ENCODE peak calls at places on chromosome 1, in eight cellular contexts. O is left ventricle myocardium inferior, Y is AG09319, M is BJ, L is GM12865, R is heart left ventricle, P is uterus, X is endothelial cell. G is an unnamed sample.

GRCh38 chr1:38114231-38114630 is 67.6 kb upstream of the POU3F1 start:
- DNase-seq in R (no peak), M (no peak), P (peak; percentile 17), L (no peak), Y (no peak), O (no peak), X (no peak), G (no peak)

GRCh38 chr1:27557596-27558340 is 46.2 kb downstream of the AHDC1 start:
- DNase-seq in L (no peak), Y (no peak), X (no peak), O (peak; percentile 24), R (peak; percentile 36), P (no peak), M (no peak), G (no peak)

GRCh38 chr1:156583821-156584622 is 4.5 kb downstream of the TTC24 start:
- DNase-seq in Y (peak; percentile 65), M (no peak), P (peak; percentile 83), X (peak; percentile 76), R (peak; percentile 66), L (peak; percentile 93), O (no peak), G (no peak)

GRCh38 chr1:247456024-247456423 is 1.9 kb downstream of the OR2B11 start:
- DNase-seq in Y (no peak), O (no peak), R (no peak), P (no peak), X (no peak), M (no peak), L (no peak), G (no peak)

GRCh38 chr1:31785020-31785946 is 21.1 kb upstream of the ADGRB2 start:
- DNase-seq in X (no peak), M (no peak), O (no peak), R (no peak), L (peak; percentile 37), Y (no peak), P (no peak), G (no peak)

GRCh38 chr1:214844319-214844718 is 238.2 kb upstream of the KCNK2 start:
- DNase-seq in Y (no peak), L (no peak), M (no peak), X (no peak), O (no peak), R (no peak), P (no peak), G (no peak)

GRCh38 chr1:197391303-197392226 is 123.5 kb downstream of the CRB1 start:
- DNase-seq in X (no peak), M (no peak), L (no peak), O (no peak), Y (no peak), R (no peak), P (no peak), G (no peak)

GRCh38 chr1:168792142-168792541 is 63.1 kb upstream of the DPT start:
- DNase-seq in R (no peak), O (no peak), P (no peak), Y (no peak), X (no peak), M (no peak), L (peak; percentile 53), G (no peak)

GRCh38 chr1:159989581-159989980 is 35.5 kb upstream of the SLAMF9 start:
- DNase-seq in X (no peak), Y (no peak), M (no peak), L (no peak), P (no peak), R (no peak), O (no peak), G (no peak)

GRCh38 chr1:163706915-163707314 is 385.2 kb downstream of the NUF2 start:
- DNase-seq in L (no peak), Y (no peak), X (no peak), R (no peak), O (no peak), P (no peak), M (no peak), G (no peak)

GRCh38 chr1:163697137-163697536 is 375.4 kb downstream of the NUF2 start:
- DNase-seq in Y (no peak), L (peak; percentile 32), X (no peak), O (no peak), P (no peak), M (no peak), R (no peak), G (no peak)

GRCh38 chr1:163703794-163704193 is 382.0 kb downstream of the NUF2 start:
- DNase-seq in X (no peak), R (no peak), Y (no peak), L (no peak), M (no peak), P (no peak), O (no peak), G (no peak)

DNA sequence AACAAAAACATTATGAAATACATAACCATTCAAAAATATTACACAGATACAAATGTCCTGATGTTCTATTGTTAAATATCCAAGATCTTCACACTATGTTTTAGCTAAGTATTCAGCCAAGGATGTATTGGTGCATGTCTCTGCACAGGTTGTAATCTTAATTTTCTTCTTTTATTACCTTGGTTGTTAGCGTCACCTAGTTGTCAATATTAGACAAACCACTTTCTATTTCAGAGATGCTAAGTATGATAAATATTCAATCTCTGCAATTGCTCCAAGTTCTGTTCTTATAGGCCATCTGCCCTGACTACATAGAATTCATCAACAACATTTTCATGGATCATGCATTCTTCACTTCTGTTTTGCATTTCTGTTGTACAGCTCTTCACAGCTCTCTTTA is 380.0 kb downstream of the NUF2 start:
- DNase-seq in M (no peak), P (no peak), L (no peak), Y (no peak), O (no peak), R (no peak), X (no peak), G (no peak)
- TF ChIP-seq CTCF in M (peak; percentile 11), P (no peak), L (no peak), Y (no peak), O (no peak), R (no peak), X (no peak), G (no peak)

GRCh38 chr1:47545912-47546483 is 108.2 kb downstream of the FOXD2 start:
- DNase-seq in O (no peak), M (no peak), R (no peak), X (no peak), Y (no peak), L (no peak), P (no peak), G (no peak)
- TF ChIP-seq CTCF in O (no peak), M (no peak), R (no peak), X (no peak), Y (no peak), L (no peak), P (no peak), G (peak; percentile 13)

GRCh38 chr1:178093150-178093957 is 550 bp upstream of the RASAL2 start:
- DNase-seq in M (peak; percentile 83), X (peak; percentile 91), R (peak; percentile 96), P (peak; percentile 90), O (peak; percentile 93), Y (peak; percentile 91), L (peak; percentile 86), G (peak; percentile 90)
- TF ChIP-seq CTCF in M (no peak), X (no peak), R (no peak), P (no peak), O (no peak), Y (peak; percentile 17), L (no peak), G (peak; percentile 18)

GRCh38 chr1:67860776-67861175 is 27.5 kb upstream of the GNG12 start:
- DNase-seq in P (no peak), O (no peak), L (no peak), M (no peak), X (no peak), Y (no peak), R (no peak), G (no peak)
- TF ChIP-seq CTCF in P (no peak), O (no peak), L (no peak), M (no peak), X (no peak), Y (no peak), R (no peak), G (no peak)

G was measured in type B pancreatic cell.